ENCODE peak calls at places on chromosomes 6 and 20, in six cellular contexts. One of them, this sample, is unnamed.

GRCh38 chr6:69179681-69180080 is 544.6 kb downstream of the ADGRB3 start:
- DNase-seq in GM06990: peak; percentile 3
- DNase-seq in islet precursor cell: peak; percentile 84
- DNase-seq in dermis blood vessel endothelial cell: no peak
- DNase-seq in Daoy: no peak
- DNase-seq in GM03348: no peak
- DNase-seq in this sample: no peak

GRCh38 chr20:35776513-35777101 is 4.8 kb downstream of the PHF20 start:
- DNase-seq in dermis blood vessel endothelial cell: peak; percentile 48
- DNase-seq in islet precursor cell: no peak
- DNase-seq in GM03348: no peak
- DNase-seq in Daoy: peak; percentile 19
- DNase-seq in GM06990: no peak
- DNase-seq in this sample: peak; percentile 8

GRCh38 chr20:31515775-31516107 is 1.5 kb downstream of the HM13 start:
- DNase-seq in GM06990: no peak
- DNase-seq in islet precursor cell: no peak
- DNase-seq in Daoy: no peak
- DNase-seq in GM03348: no peak
- DNase-seq in dermis blood vessel endothelial cell: no peak
- DNase-seq in this sample: no peak

GRCh38 chr6:36917541-36918193 is 31.9 kb downstream of the C6orf89 start:
- DNase-seq in islet precursor cell: no peak
- DNase-seq in GM03348: peak; percentile 82
- DNase-seq in dermis blood vessel endothelial cell: no peak
- DNase-seq in GM06990: no peak
- DNase-seq in Daoy: no peak
- DNase-seq in this sample: no peak

GRCh38 chr20:59804347-59804746 is 129.1 kb downstream of the SYCP2 start:
- DNase-seq in dermis blood vessel endothelial cell: no peak
- DNase-seq in GM03348: no peak
- DNase-seq in Daoy: no peak
- DNase-seq in islet precursor cell: no peak
- DNase-seq in GM06990: no peak
- DNase-seq in this sample: no peak

GRCh38 chr6:82040405-82041221 is 206.9 kb downstream of the IBTK start:
- DNase-seq in islet precursor cell: peak; percentile 74
- DNase-seq in GM06990: no peak
- DNase-seq in GM03348: peak; percentile 58
- DNase-seq in Daoy: peak; percentile 58
- DNase-seq in dermis blood vessel endothelial cell: peak; percentile 74
- DNase-seq in this sample: peak; percentile 64

GRCh38 chr20:53940883-53941546 is 129.4 kb downstream of the BCAS1 start:
- DNase-seq in islet precursor cell: peak; percentile 77
- DNase-seq in GM06990: no peak
- DNase-seq in Daoy: peak; percentile 87
- DNase-seq in GM03348: peak; percentile 65
- DNase-seq in dermis blood vessel endothelial cell: peak; percentile 89
- DNase-seq in this sample: no peak

GRCh38 chr6:92122746-92123145 is 1296.6 kb downstream of the EPHA7 start:
- DNase-seq in islet precursor cell: no peak
- DNase-seq in Daoy: no peak
- DNase-seq in dermis blood vessel endothelial cell: peak; percentile 53
- DNase-seq in GM06990: no peak
- DNase-seq in GM03348: no peak
- DNase-seq in this sample: peak; percentile 30

GRCh38 chr6:130993292-130993765 is 69.7 kb downstream of the EPB41L2 start:
- DNase-seq in Daoy: no peak
- DNase-seq in GM03348: no peak
- DNase-seq in islet precursor cell: peak; percentile 76
- DNase-seq in GM06990: no peak
- DNase-seq in dermis blood vessel endothelial cell: peak; percentile 53
- DNase-seq in this sample: no peak

GRCh38 chr6:170516783-170517616 is 36.1 kb downstream of the PSMB1 start:
- DNase-seq in Daoy: peak; percentile 78
- DNase-seq in GM06990: peak; percentile 43
- DNase-seq in dermis blood vessel endothelial cell: peak; percentile 81
- DNase-seq in GM03348: peak; percentile 68
- DNase-seq in islet precursor cell: peak; percentile 85
- DNase-seq in this sample: peak; percentile 85

GRCh38 chr6:132065556-132065955 is 114.4 kb upstream of the CCN2 start:
- DNase-seq in GM06990: no peak
- DNase-seq in dermis blood vessel endothelial cell: no peak
- DNase-seq in islet precursor cell: no peak
- DNase-seq in Daoy: peak; percentile 15
- DNase-seq in GM03348: no peak
- DNase-seq in this sample: no peak

GRCh38 chr6:57328074-57328473 is 10.6 kb downstream of the PRIM2 start:
- DNase-seq in GM06990: no peak
- DNase-seq in GM03348: no peak
- DNase-seq in dermis blood vessel endothelial cell: no peak
- DNase-seq in islet precursor cell: no peak
- DNase-seq in Daoy: no peak
- DNase-seq in this sample: no peak

GRCh38 chr6:122678841-122679240 is 68.6 kb downstream of the PKIB start:
- DNase-seq in dermis blood vessel endothelial cell: no peak
- DNase-seq in Daoy: no peak
- DNase-seq in islet precursor cell: peak; percentile 75
- DNase-seq in GM03348: no peak
- DNase-seq in GM06990: no peak
- DNase-seq in this sample: no peak

GRCh38 chr6:123380257-123380656 is 256.5 kb downstream of the TRDN start:
- DNase-seq in Daoy: peak; percentile 3
- DNase-seq in GM06990: no peak
- DNase-seq in islet precursor cell: peak; percentile 57
- DNase-seq in GM03348: peak; percentile 7
- DNase-seq in dermis blood vessel endothelial cell: no peak
- DNase-seq in this sample: peak; percentile 91

GRCh38 chr20:31516651-31517050 is 2.4 kb downstream of the HM13 start:
- DNase-seq in Daoy: no peak
- DNase-seq in GM03348: no peak
- DNase-seq in GM06990: no peak
- DNase-seq in dermis blood vessel endothelial cell: no peak
- DNase-seq in islet precursor cell: no peak
- DNase-seq in this sample: no peak

GRCh38 chr6:142316791-142317368 is 15.1 kb downstream of the ADGRG6 start:
- DNase-seq in dermis blood vessel endothelial cell: no peak
- DNase-seq in GM06990: no peak
- DNase-seq in GM03348: no peak
- DNase-seq in Daoy: no peak
- DNase-seq in islet precursor cell: no peak
- DNase-seq in this sample: no peak

GRCh38 chr6:112439416-112439815 is 92.3 kb downstream of the RFPL4B start:
- DNase-seq in GM03348: no peak
- DNase-seq in Daoy: no peak
- DNase-seq in islet precursor cell: no peak
- DNase-seq in dermis blood vessel endothelial cell: no peak
- DNase-seq in GM06990: no peak
- DNase-seq in this sample: no peak

GRCh38 chr6:129500958-129501381 is 209.0 kb downstream of the ARHGAP18 start:
- DNase-seq in islet precursor cell: no peak
- DNase-seq in dermis blood vessel endothelial cell: peak; percentile 49
- DNase-seq in GM03348: no peak
- DNase-seq in GM06990: no peak
- DNase-seq in Daoy: peak; percentile 39
- DNase-seq in this sample: no peak

GRCh38 chr20:58192567-58192966 is 35.9 kb downstream of the ANKRD60 start:
- DNase-seq in Daoy: no peak
- DNase-seq in GM06990: peak; percentile 22
- DNase-seq in dermis blood vessel endothelial cell: peak; percentile 30
- DNase-seq in islet precursor cell: no peak
- DNase-seq in GM03348: no peak
- DNase-seq in this sample: no peak

GRCh38 chr6:97215157-97215769 is 67.8 kb downstream of the MMS22L start:
- DNase-seq in GM06990: no peak
- DNase-seq in GM03348: peak; percentile 76
- DNase-seq in Daoy: peak; percentile 37
- DNase-seq in dermis blood vessel endothelial cell: peak; percentile 77
- DNase-seq in islet precursor cell: peak; percentile 70
- DNase-seq in this sample: no peak

GRCh38 chr20:63228786-63229185 is 6.9 kb upstream of the BIRC7 start:
- DNase-seq in islet precursor cell: no peak
- DNase-seq in GM06990: no peak
- DNase-seq in dermis blood vessel endothelial cell: no peak
- DNase-seq in GM03348: no peak
- DNase-seq in Daoy: no peak
- DNase-seq in this sample: no peak

GRCh38 chr20:44810391-44811149 is at the start of gene RIMS4:
- DNase-seq in islet precursor cell: peak; percentile 65
- DNase-seq in GM06990: no peak
- DNase-seq in dermis blood vessel endothelial cell: peak; percentile 27
- DNase-seq in Daoy: peak; percentile 22
- DNase-seq in GM03348: peak; percentile 61
- DNase-seq in this sample: no peak

GRCh38 chr20:52943185-52943841 is 28.8 kb upstream of the TSHZ2 start:
- DNase-seq in islet precursor cell: no peak
- DNase-seq in GM06990: no peak
- DNase-seq in GM03348: peak; percentile 47
- DNase-seq in dermis blood vessel endothelial cell: no peak
- DNase-seq in Daoy: peak; percentile 62
- DNase-seq in this sample: no peak

GRCh38 chr6:142842423-142843261 is 102.3 kb downstream of the HIVEP2 start:
- DNase-seq in GM03348: no peak
- DNase-seq in islet precursor cell: peak; percentile 72
- DNase-seq in Daoy: peak; percentile 73
- DNase-seq in dermis blood vessel endothelial cell: peak; percentile 75
- DNase-seq in GM06990: peak; percentile 86
- DNase-seq in this sample: no peak

GRCh38 chr6:156021746-156022396 is 566.2 kb upstream of the NOX3 start:
- DNase-seq in islet precursor cell: no peak
- DNase-seq in GM03348: peak; percentile 5
- DNase-seq in GM06990: no peak
- DNase-seq in Daoy: no peak
- DNase-seq in dermis blood vessel endothelial cell: no peak
- DNase-seq in this sample: no peak

GRCh38 chr20:7038029-7038428 is 270.5 kb downstream of the BMP2 start:
- DNase-seq in GM06990: no peak
- DNase-seq in GM03348: peak; percentile 25
- DNase-seq in dermis blood vessel endothelial cell: no peak
- DNase-seq in islet precursor cell: no peak
- DNase-seq in Daoy: no peak
- DNase-seq in this sample: no peak

GRCh38 chr6:35691027-35691824 is 2.5 kb upstream of the FKBP5 start:
- DNase-seq in islet precursor cell: no peak
- DNase-seq in GM03348: peak; percentile 74
- DNase-seq in dermis blood vessel endothelial cell: no peak
- DNase-seq in Daoy: no peak
- DNase-seq in GM06990: no peak
- DNase-seq in this sample: no peak

GRCh38 chr20:50625986-50626677 is 65.2 kb downstream of the RIPOR3 start:
- DNase-seq in dermis blood vessel endothelial cell: peak; percentile 55
- DNase-seq in GM03348: peak; percentile 86
- DNase-seq in Daoy: peak; percentile 66
- DNase-seq in GM06990: no peak
- DNase-seq in islet precursor cell: peak; percentile 88
- DNase-seq in this sample: no peak

GRCh38 chr6:134307870-134308269 is 10.0 kb downstream of the SGK1 start:
- DNase-seq in dermis blood vessel endothelial cell: peak; percentile 17
- DNase-seq in GM06990: no peak
- DNase-seq in Daoy: no peak
- DNase-seq in islet precursor cell: no peak
- DNase-seq in GM03348: no peak
- DNase-seq in this sample: no peak

GRCh38 chr6:136012198-136012884 is 160.8 kb downstream of the PDE7B start:
- DNase-seq in Daoy: peak; percentile 53
- DNase-seq in GM06990: no peak
- DNase-seq in dermis blood vessel endothelial cell: peak; percentile 46
- DNase-seq in islet precursor cell: no peak
- DNase-seq in GM03348: peak; percentile 60
- DNase-seq in this sample: no peak

GRCh38 chr20:10090588-10091166 is 55.9 kb downstream of the ANKEF1 start:
- DNase-seq in GM06990: no peak
- DNase-seq in Daoy: peak; percentile 37
- DNase-seq in GM03348: peak; percentile 70
- DNase-seq in islet precursor cell: peak; percentile 59
- DNase-seq in dermis blood vessel endothelial cell: peak; percentile 81
- DNase-seq in this sample: peak; percentile 47

GRCh38 chr6:96794980-96795379 is 42.3 kb downstream of the GPR63 start:
- DNase-seq in GM03348: no peak
- DNase-seq in dermis blood vessel endothelial cell: no peak
- DNase-seq in Daoy: no peak
- DNase-seq in GM06990: no peak
- DNase-seq in islet precursor cell: no peak
- DNase-seq in this sample: no peak

GRCh38 chr20:539236-539635 is 4.4 kb downstream of the CSNK2A1 start:
- DNase-seq in islet precursor cell: no peak
- DNase-seq in Daoy: no peak
- DNase-seq in GM03348: no peak
- DNase-seq in GM06990: no peak
- DNase-seq in dermis blood vessel endothelial cell: no peak
- DNase-seq in this sample: no peak

GRCh38 chr6:43676962-43677606 is 10.5 kb downstream of the MRPS18A start:
- DNase-seq in GM06990: no peak
- DNase-seq in islet precursor cell: no peak
- DNase-seq in dermis blood vessel endothelial cell: no peak
- DNase-seq in Daoy: no peak
- DNase-seq in GM03348: no peak
- DNase-seq in this sample: no peak

GRCh38 chr20:17518339-17519052 is 12.7 kb downstream of the BFSP1 start:
- DNase-seq in islet precursor cell: peak; percentile 65
- DNase-seq in GM03348: peak; percentile 42
- DNase-seq in GM06990: no peak
- DNase-seq in dermis blood vessel endothelial cell: no peak
- DNase-seq in Daoy: peak; percentile 42
- DNase-seq in this sample: no peak

GRCh38 chr6:136880748-136881460 is 41.2 kb upstream of the SLC35D3 start:
- DNase-seq in GM06990: no peak
- DNase-seq in Daoy: no peak
- DNase-seq in GM03348: no peak
- DNase-seq in dermis blood vessel endothelial cell: no peak
- DNase-seq in islet precursor cell: no peak
- DNase-seq in this sample: no peak

GRCh38 chr6:13696226-13696625 is 15.4 kb downstream of the RANBP9 start:
- DNase-seq in islet precursor cell: no peak
- DNase-seq in Daoy: no peak
- DNase-seq in dermis blood vessel endothelial cell: no peak
- DNase-seq in GM03348: peak; percentile 62
- DNase-seq in GM06990: no peak
- DNase-seq in this sample: no peak

GRCh38 chr6:107607109-107607508 is 117.2 kb downstream of the SOBP start:
- DNase-seq in islet precursor cell: no peak
- DNase-seq in dermis blood vessel endothelial cell: no peak
- DNase-seq in GM06990: no peak
- DNase-seq in Daoy: no peak
- DNase-seq in GM03348: no peak
- DNase-seq in this sample: no peak

This sample was measured in NCI-H774.